ENCODE peak calls at places on chromosomes 1 and 21, in five cellular contexts. V, O, F, N and J are unnamed samples.

GRCh38 chr1:29303201-29304024 is 67.1 kb downstream of the PTPRU start:
- DNase-seq in O (no peak), F (no peak), V (no peak), N (no peak), J (no peak)

GRCh38 chr1:234840843-234841242 is 230.9 kb upstream of the IRF2BP2 start:
- DNase-seq in F (no peak), N (no peak), V (no peak), O (no peak), J (no peak)

GRCh38 chr1:92975551-92976232 is 14.4 kb upstream of the DIPK1A start:
- DNase-seq in N (no peak), V (no peak), F (no peak), O (no peak), J (no peak)

GRCh38 chr1:160625321-160625720 is 21.5 kb downstream of the SLAMF1 start:
- DNase-seq in O (no peak), N (peak), V (no peak), F (no peak), J (no peak)

GRCh38 chr1:97017895-97018294 is 296.3 kb downstream of the PTBP2 start:
- DNase-seq in N (no peak), F (no peak), V (no peak), O (no peak), J (no peak)

GRCh38 chr1:207981976-207982375 is 71.1 kb upstream of the CD34 start:
- DNase-seq in N (peak), V (no peak), O (peak), F (no peak), J (no peak)

GRCh38 chr1:162548170-162548569 is 13.4 kb upstream of the UAP1 start:
- DNase-seq in O (no peak), F (no peak), N (no peak), V (no peak), J (peak)

GRCh38 chr1:17558954-17559617 is 19.6 kb downstream of the ARHGEF10L start:
- DNase-seq in N (no peak), O (no peak), F (no peak), V (no peak), J (no peak)

GRCh38 chr1:27109103-27109822 is 45.7 kb downstream of the SLC9A1 start:
- DNase-seq in F (no peak), V (peak), N (peak), O (peak), J (no peak)

GRCh38 chr1:234125283-234125682 is 220.8 kb downstream of the SLC35F3 start:
- DNase-seq in N (peak), O (peak), V (no peak), F (no peak), J (no peak)

GRCh38 chr1:241317676-241318075 is 39.3 kb downstream of the RGS7 start:
- DNase-seq in V (no peak), N (no peak), O (no peak), F (no peak), J (no peak)

GRCh38 chr1:201414051-201414738 is 7.3 kb downstream of the TNNI1 start:
- DNase-seq in F (no peak), N (no peak), V (no peak), O (no peak), J (no peak)

GRCh38 chr1:232630047-232630893 is at the start of gene SIPA1L2:
- DNase-seq in N (peak), F (peak), V (peak), O (peak), J (peak)

GRCh38 chr1:43056460-43056859 is 97.8 kb upstream of the SLC2A1 start:
- DNase-seq in N (no peak), V (no peak), F (no peak), O (no peak), J (no peak)

GRCh38 chr1:26410706-26411623 is at the start of gene LIN28A:
- DNase-seq in O (no peak), V (no peak), F (no peak), N (peak), J (no peak)

GRCh38 chr1:52967666-52968065 is 40.6 kb downstream of the SCP2 start:
- DNase-seq in F (no peak), V (no peak), N (no peak), O (no peak), J (no peak)

GRCh38 chr1:85224734-85225623 is 24.2 kb upstream of the SYDE2 start:
- DNase-seq in N (peak), O (peak), F (no peak), V (peak), J (no peak)

GRCh38 chr21:33078907-33079582 is 9.1 kb downstream of the OLIG1 start:
- DNase-seq in V (no peak), F (no peak), N (no peak), O (peak), J (no peak)

GRCh38 chr1:198462365-198463025 is 78.0 kb downstream of the ATP6V1G3 start:
- DNase-seq in N (no peak), F (no peak), V (no peak), O (no peak), J (no peak)

GRCh38 chr1:54985556-54985955 is 5.1 kb downstream of the TMEM61 start:
- DNase-seq in N (no peak), O (no peak), F (no peak), V (no peak), J (no peak)

GRCh38 chr21:35520302-35520701 is 471.2 kb upstream of the RUNX1 start:
- DNase-seq in F (no peak), N (no peak), O (no peak), V (no peak), J (no peak)

GRCh38 chr1:116571215-116571919 is 541 bp upstream of the CD58 start:
- DNase-seq in F (no peak), V (no peak), O (peak), N (no peak), J (no peak)

GRCh38 chr1:42335050-42335808 is at the start of gene FOXJ3:
- DNase-seq in F (peak), V (peak), O (peak), N (peak), J (peak)

GRCh38 chr1:183721041-183721440 is 67.9 kb upstream of the APOBEC4 start:
- DNase-seq in O (no peak), V (no peak), F (no peak), N (no peak), J (no peak)

GRCh38 chr1:220809704-220810103 is 23.0 kb downstream of the MTARC1 start:
- DNase-seq in V (no peak), F (no peak), N (no peak), O (no peak), J (no peak)

GRCh38 chr1:220807726-220808125 is 21.0 kb downstream of the MTARC1 start:
- DNase-seq in O (no peak), F (no peak), V (no peak), N (no peak), J (no peak)

GRCh38 chr1:220809187-220809550 is 22.5 kb downstream of the MTARC1 start:
- DNase-seq in V (no peak), F (no peak), N (no peak), O (no peak), J (no peak)

GRCh38 chr1:220810179-220810653 is 23.5 kb downstream of the MTARC1 start:
- DNase-seq in N (peak), O (peak), V (peak), F (peak), J (peak)

DNA sequence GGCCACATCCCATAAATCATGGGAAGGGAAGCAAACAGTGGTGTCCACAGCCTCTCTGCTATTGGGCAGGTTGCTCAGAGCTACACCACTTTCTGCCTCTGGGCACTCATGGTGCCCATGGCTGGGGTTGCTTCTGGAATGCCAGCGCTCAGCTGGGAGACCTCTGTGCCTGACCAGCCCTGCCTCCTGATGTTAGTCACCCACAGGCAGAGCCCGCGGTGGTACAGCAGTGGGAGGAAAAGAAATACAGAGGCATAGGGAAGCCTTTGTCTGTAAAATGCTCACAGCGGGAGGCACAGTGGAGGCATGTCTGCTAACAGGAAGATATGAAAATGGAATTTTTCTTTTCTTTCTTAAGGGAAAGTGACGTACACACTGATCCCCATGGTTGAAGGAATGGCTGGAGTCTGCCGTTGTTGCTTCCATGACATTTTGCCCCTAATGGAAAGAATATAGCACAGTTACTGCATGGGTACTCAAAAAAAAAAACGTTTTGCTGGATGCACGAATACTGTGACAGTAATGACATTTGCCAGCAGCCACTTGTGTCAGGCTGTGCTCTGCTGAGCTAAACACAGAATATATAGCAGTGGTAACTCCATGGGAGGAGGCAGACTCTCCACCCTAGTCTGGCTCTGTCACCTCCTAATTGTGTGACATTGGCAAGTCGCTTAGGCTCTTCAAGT is 21.9 kb downstream of the MTARC1 start:
- DNase-seq in V (no peak), F (no peak), N (no peak), O (no peak), J (no peak)
- TF ChIP-seq EP300 in V (no peak), F (no peak), N (no peak), O (no peak), J (peak)

GRCh38 chr1:239250353-239251035 is 135.9 kb upstream of the CHRM3 start:
- DNase-seq in O (no peak), V (peak), F (no peak), N (no peak), J (no peak)

GRCh38 chr1:239255628-239256160 is 130.7 kb upstream of the CHRM3 start:
- DNase-seq in O (no peak), F (no peak), V (no peak), N (no peak), J (no peak)

GRCh38 chr1:239247299-239247698 is 139.1 kb upstream of the CHRM3 start:
- DNase-seq in N (no peak), F (no peak), O (no peak), V (no peak), J (no peak)

DNA sequence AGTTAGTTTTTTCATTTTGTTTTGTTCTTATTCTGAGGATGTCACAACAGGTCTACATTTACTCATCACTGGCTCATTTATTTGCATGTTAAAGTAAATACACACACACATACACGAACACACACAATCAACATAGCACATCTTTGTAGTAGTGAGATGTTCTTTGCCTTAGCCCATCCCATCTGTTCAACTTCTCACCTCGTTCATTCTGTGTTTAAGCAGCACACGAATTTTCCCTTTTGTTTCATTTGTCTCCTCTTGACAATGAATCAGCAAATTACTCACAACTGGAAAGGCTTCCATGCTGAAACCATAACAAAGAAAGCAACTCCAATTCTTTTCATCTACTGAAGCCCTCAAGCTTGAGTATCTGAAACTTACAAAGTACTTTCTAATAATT is 133.3 kb upstream of the CHRM3 start:
- DNase-seq in V (no peak), O (no peak), N (no peak), F (no peak), J (no peak)
- H3K4me3 ChIP-seq in V (no peak), O (no peak), N (no peak), F (no peak), J (no peak)

DNA sequence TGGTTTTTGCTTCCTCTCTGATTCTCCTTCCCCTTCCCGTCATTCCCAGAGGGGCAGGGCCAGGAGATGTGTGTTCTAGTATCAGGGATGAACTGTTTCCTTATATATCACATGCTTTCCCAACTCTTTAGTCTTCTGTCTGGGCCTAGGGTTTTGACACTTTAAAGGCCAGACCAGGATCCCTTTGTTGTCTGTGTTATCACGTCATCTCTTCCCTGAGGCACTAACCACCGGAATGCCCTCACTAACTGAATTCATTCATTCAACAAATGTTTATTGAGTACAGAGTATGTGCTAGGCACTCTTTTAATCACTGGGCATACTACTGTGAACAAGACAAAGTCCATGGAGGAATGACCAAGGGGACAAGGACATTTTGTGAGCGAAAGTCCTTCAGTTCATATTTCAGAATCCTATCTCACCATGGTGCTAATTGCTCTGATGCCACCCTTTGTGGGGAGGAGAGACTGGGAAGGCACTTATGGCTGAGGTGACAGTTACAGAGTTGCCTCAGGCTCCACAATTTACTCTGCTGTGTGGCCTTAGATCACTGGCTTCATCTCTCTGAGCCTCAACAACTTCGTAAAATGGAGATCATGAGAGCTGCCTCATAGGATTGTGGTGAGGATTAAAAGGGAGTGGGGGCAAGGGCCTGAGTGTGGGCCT is 12.0 kb upstream of the ZNF362 start:
- DNase-seq in O (no peak), N (no peak), F (no peak), V (no peak), J (no peak)
- TF ChIP-seq EP300 in O (no peak), N (no peak), F (no peak), V (no peak), J (no peak)

GRCh38 chr1:44806704-44807363 is at the start of gene DYNLT4:
- DNase-seq in F (peak), O (no peak), N (no peak), V (no peak), J (no peak)
- H3K4me3 ChIP-seq in F (peak), O (peak), N (peak), V (peak), J (peak)

DNA sequence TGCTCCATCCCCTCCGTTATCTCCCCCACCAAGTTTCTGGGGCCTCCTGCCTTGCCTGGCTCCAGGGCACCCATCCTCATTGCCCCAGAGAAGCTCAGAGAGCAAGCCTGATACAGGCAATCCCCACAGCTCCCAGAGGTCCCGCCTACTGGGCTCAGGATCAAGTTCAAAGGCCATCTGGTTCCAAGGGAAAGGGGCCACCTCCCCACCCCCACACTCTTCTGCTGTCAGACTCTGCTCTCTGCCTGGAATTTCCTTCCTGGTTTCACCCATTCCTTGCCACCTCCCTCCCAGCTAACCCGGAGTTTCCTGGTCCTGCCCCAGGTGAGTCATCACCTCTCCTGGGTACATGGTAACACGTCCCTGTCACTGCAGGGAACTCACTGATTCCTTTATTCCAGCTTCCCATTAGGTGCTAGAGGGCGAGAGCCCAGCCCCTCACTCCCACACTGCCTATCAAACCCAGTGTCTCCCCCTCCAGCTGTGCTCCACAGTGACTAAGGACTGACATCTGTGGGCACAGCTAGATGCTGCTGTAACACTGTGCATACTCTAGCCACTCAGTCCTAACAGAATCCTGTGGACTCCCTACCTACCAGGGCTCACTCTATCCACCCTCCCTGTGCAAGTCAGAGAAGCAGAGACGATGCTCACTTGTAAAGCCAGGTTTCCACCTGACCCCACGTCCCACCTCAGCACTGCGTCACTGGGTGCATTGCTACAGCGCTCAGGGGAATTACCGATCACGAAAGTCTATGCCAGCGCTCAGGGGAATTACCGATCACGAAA is 21.8 kb downstream of the RSPH1 start:
- DNase-seq in V (peak), O (no peak), N (no peak), F (no peak), J (no peak)
- TF ChIP-seq EP300 in V (no peak), O (no peak), N (no peak), F (no peak), J (no peak)

GRCh38 chr1:181089017-181089776 is 697 bp downstream of the IER5 start:
- DNase-seq in F (no peak), V (peak), N (no peak), O (peak), J (no peak)

GRCh38 chr1:181088079-181089016 is at the start of gene IER5:
- DNase-seq in F (peak), O (peak), V (peak), N (peak), J (peak)

GRCh38 chr1:181087400-181087901 is 1.0 kb upstream of the IER5 start:
- DNase-seq in O (peak), F (no peak), N (no peak), V (no peak), J (no peak)

GRCh38 chr1:181084606-181084969 is 3.9 kb upstream of the IER5 start:
- DNase-seq in V (no peak), F (no peak), N (no peak), O (no peak), J (no peak)

GRCh38 chr1:181086926-181087325 is 1.6 kb upstream of the IER5 start:
- DNase-seq in N (no peak), V (no peak), O (no peak), F (no peak), J (no peak)
- H3K4me3 ChIP-seq in N (no peak), V (no peak), O (no peak), F (no peak), J (no peak)

DNA sequence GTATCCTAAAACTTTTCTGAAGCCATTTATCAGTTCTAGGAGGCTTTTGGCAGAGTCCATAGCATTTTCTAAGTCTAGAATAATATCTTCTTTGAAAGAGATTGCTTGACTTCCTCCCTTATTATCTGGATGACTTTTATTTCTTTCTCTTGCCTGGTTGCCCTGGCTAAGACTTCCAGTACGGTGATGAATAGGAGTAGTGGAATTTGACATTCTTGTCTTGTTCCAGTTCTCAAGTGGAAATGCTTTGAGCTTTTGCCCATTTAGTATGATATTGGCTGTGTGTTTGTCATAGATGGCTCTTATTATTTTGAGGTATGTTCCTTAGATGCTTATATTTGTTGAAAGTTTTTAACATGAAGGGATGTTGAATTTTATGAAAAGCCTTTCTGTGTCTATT is 1647.9 kb downstream of the PLA2G4A start:
- DNase-seq in F (no peak), O (no peak), V (no peak), N (no peak), J (no peak)
- TF ChIP-seq EP300 in F (no peak), O (no peak), V (no peak), N (no peak), J (no peak)

GRCh38 chr1:169712309-169712631 is 850 bp upstream of the SELL start:
- DNase-seq in V (no peak), N (no peak), F (no peak), O (no peak), J (no peak)

GRCh38 chr1:169704797-169705196 is 6.6 kb downstream of the SELL start:
- DNase-seq in F (no peak), O (no peak), V (no peak), N (no peak), J (no peak)

GRCh38 chr1:169707917-169708604 is 3.4 kb downstream of the SELL start:
- DNase-seq in O (no peak), V (no peak), F (no peak), N (no peak), J (no peak)

GRCh38 chr1:169711469-169712308 is at the start of gene SELL:
- DNase-seq in F (peak), N (peak), O (peak), V (peak), J (peak)

DNA sequence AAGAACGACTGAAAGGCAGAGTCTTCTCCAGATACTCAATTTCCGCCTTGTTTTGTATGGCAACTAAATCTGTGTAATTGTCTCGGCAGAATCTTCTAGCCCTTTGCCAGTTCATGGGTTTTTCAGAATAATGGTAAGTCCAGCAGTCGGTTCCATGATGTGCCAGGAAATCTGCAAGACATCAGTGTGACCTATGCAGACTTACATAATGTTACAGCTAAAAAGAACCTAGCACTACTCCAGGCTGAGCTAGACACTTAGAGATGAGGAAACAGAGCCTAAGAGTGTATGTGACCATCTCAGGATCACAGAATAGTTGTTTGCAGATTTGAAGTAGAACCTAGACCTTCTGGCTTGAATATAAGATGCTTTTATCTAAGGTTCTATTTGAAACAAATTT is 2.8 kb downstream of the SELL start:
- DNase-seq in F (no peak), N (no peak), V (no peak), O (no peak), J (no peak)
- H3K4me3 ChIP-seq in F (no peak), N (no peak), V (peak), O (no peak), J (no peak)